ENCODE peak calls at places on chromosomes 6 and 20, in six cellular contexts. One of them, this sample, is unnamed.

GRCh38 chr6:161374971-161375873 is 101.4 kb upstream of the AGPAT4 start:
- DNase-seq in heart left ventricle: peak
- DNase-seq in hepatocyte: no peak
- DNase-seq in stimulated activated CD4-positive, alpha-beta T cell treated with anti-CD3 and anti-CD28 coated beads, Interleukin-15, amount 100 ng/mL, for 24 hours: no peak
- DNase-seq in NB4: peak
- DNase-seq in stomach: peak
- DNase-seq in this sample: peak

GRCh38 chr6:27183082-27183832 is 64.2 kb upstream of the PRSS16 start:
- DNase-seq in heart left ventricle: no peak
- DNase-seq in hepatocyte: no peak
- DNase-seq in stimulated activated CD4-positive, alpha-beta T cell treated with anti-CD3 and anti-CD28 coated beads, Interleukin-15, amount 100 ng/mL, for 24 hours: no peak
- DNase-seq in NB4: no peak
- DNase-seq in stomach: no peak
- DNase-seq in this sample: no peak

GRCh38 chr6:127404133-127404532 is 55.1 kb downstream of the KIAA0408 start:
- DNase-seq in heart left ventricle: no peak
- DNase-seq in hepatocyte: no peak
- DNase-seq in stimulated activated CD4-positive, alpha-beta T cell treated with anti-CD3 and anti-CD28 coated beads, Interleukin-15, amount 100 ng/mL, for 24 hours: no peak
- DNase-seq in NB4: no peak
- DNase-seq in stomach: no peak
- DNase-seq in this sample: no peak

GRCh38 chr6:25553502-25553901 is 98.5 kb upstream of the SCGN start:
- DNase-seq in heart left ventricle: no peak
- DNase-seq in hepatocyte: no peak
- DNase-seq in stimulated activated CD4-positive, alpha-beta T cell treated with anti-CD3 and anti-CD28 coated beads, Interleukin-15, amount 100 ng/mL, for 24 hours: no peak
- DNase-seq in NB4: no peak
- DNase-seq in stomach: no peak
- DNase-seq in this sample: no peak

GRCh38 chr6:145544031-145544430 is 191.3 kb downstream of the EPM2A start:
- DNase-seq in heart left ventricle: no peak
- DNase-seq in hepatocyte: peak
- DNase-seq in stimulated activated CD4-positive, alpha-beta T cell treated with anti-CD3 and anti-CD28 coated beads, Interleukin-15, amount 100 ng/mL, for 24 hours: no peak
- DNase-seq in NB4: no peak
- DNase-seq in stomach: no peak
- DNase-seq in this sample: peak

GRCh38 chr20:45467861-45468260 is 1.7 kb upstream of the WFDC2 start:
- DNase-seq in heart left ventricle: no peak
- DNase-seq in hepatocyte: no peak
- DNase-seq in stimulated activated CD4-positive, alpha-beta T cell treated with anti-CD3 and anti-CD28 coated beads, Interleukin-15, amount 100 ng/mL, for 24 hours: no peak
- DNase-seq in NB4: no peak
- DNase-seq in stomach: peak
- DNase-seq in this sample: no peak

GRCh38 chr6:79608334-79609224 is 22.6 kb upstream of the SH3BGRL2 start:
- DNase-seq in heart left ventricle: no peak
- DNase-seq in hepatocyte: peak
- DNase-seq in stimulated activated CD4-positive, alpha-beta T cell treated with anti-CD3 and anti-CD28 coated beads, Interleukin-15, amount 100 ng/mL, for 24 hours: no peak
- DNase-seq in NB4: no peak
- DNase-seq in stomach: peak
- DNase-seq in this sample: no peak

GRCh38 chr6:13417431-13417830 is 70.0 kb downstream of the GFOD1 start:
- DNase-seq in heart left ventricle: no peak
- DNase-seq in hepatocyte: no peak
- DNase-seq in stimulated activated CD4-positive, alpha-beta T cell treated with anti-CD3 and anti-CD28 coated beads, Interleukin-15, amount 100 ng/mL, for 24 hours: no peak
- DNase-seq in NB4: no peak
- DNase-seq in stomach: no peak
- DNase-seq in this sample: no peak

GRCh38 chr6:33812669-33813068 is 8.9 kb upstream of the MLN start:
- DNase-seq in heart left ventricle: peak
- DNase-seq in hepatocyte: peak
- DNase-seq in stimulated activated CD4-positive, alpha-beta T cell treated with anti-CD3 and anti-CD28 coated beads, Interleukin-15, amount 100 ng/mL, for 24 hours: peak
- DNase-seq in NB4: peak
- DNase-seq in stomach: peak
- DNase-seq in this sample: no peak

GRCh38 chr6:80440496-80441160 is 334.2 kb downstream of the BCKDHB start:
- DNase-seq in heart left ventricle: no peak
- DNase-seq in hepatocyte: no peak
- DNase-seq in stimulated activated CD4-positive, alpha-beta T cell treated with anti-CD3 and anti-CD28 coated beads, Interleukin-15, amount 100 ng/mL, for 24 hours: no peak
- DNase-seq in NB4: no peak
- DNase-seq in stomach: no peak
- DNase-seq in this sample: no peak

GRCh38 chr20:40251284-40251932 is 437.6 kb downstream of the MAFB start:
- DNase-seq in heart left ventricle: no peak
- DNase-seq in hepatocyte: peak
- DNase-seq in stimulated activated CD4-positive, alpha-beta T cell treated with anti-CD3 and anti-CD28 coated beads, Interleukin-15, amount 100 ng/mL, for 24 hours: peak
- DNase-seq in NB4: peak
- DNase-seq in stomach: no peak
- DNase-seq in this sample: no peak

GRCh38 chr6:16624631-16625299 is 136.5 kb downstream of the ATXN1 start:
- DNase-seq in heart left ventricle: no peak
- DNase-seq in hepatocyte: no peak
- DNase-seq in stimulated activated CD4-positive, alpha-beta T cell treated with anti-CD3 and anti-CD28 coated beads, Interleukin-15, amount 100 ng/mL, for 24 hours: no peak
- DNase-seq in NB4: peak
- DNase-seq in stomach: no peak
- DNase-seq in this sample: no peak

GRCh38 chr6:14804444-14805210 is 441.2 kb upstream of the JARID2 start:
- DNase-seq in heart left ventricle: peak
- DNase-seq in hepatocyte: peak
- DNase-seq in stimulated activated CD4-positive, alpha-beta T cell treated with anti-CD3 and anti-CD28 coated beads, Interleukin-15, amount 100 ng/mL, for 24 hours: no peak
- DNase-seq in NB4: no peak
- DNase-seq in stomach: peak
- DNase-seq in this sample: peak

GRCh38 chr6:170031096-170031471 is 259.8 kb downstream of the DLL1 start:
- DNase-seq in heart left ventricle: peak
- DNase-seq in hepatocyte: peak
- DNase-seq in stimulated activated CD4-positive, alpha-beta T cell treated with anti-CD3 and anti-CD28 coated beads, Interleukin-15, amount 100 ng/mL, for 24 hours: no peak
- DNase-seq in NB4: no peak
- DNase-seq in stomach: peak
- DNase-seq in this sample: no peak

GRCh38 chr20:25345721-25346120 is 44.9 kb downstream of the ABHD12 start:
- DNase-seq in heart left ventricle: no peak
- DNase-seq in hepatocyte: no peak
- DNase-seq in stimulated activated CD4-positive, alpha-beta T cell treated with anti-CD3 and anti-CD28 coated beads, Interleukin-15, amount 100 ng/mL, for 24 hours: no peak
- DNase-seq in NB4: no peak
- DNase-seq in stomach: no peak
- DNase-seq in this sample: no peak

GRCh38 chr6:12968290-12968689 is 251.7 kb downstream of the PHACTR1 start:
- DNase-seq in heart left ventricle: no peak
- DNase-seq in hepatocyte: no peak
- DNase-seq in stimulated activated CD4-positive, alpha-beta T cell treated with anti-CD3 and anti-CD28 coated beads, Interleukin-15, amount 100 ng/mL, for 24 hours: no peak
- DNase-seq in NB4: peak
- DNase-seq in stomach: no peak
- DNase-seq in this sample: no peak

GRCh38 chr6:18444176-18444575 is 57.0 kb downstream of the RNF144B start:
- DNase-seq in heart left ventricle: no peak
- DNase-seq in hepatocyte: no peak
- DNase-seq in stimulated activated CD4-positive, alpha-beta T cell treated with anti-CD3 and anti-CD28 coated beads, Interleukin-15, amount 100 ng/mL, for 24 hours: no peak
- DNase-seq in NB4: no peak
- DNase-seq in stomach: no peak
- DNase-seq in this sample: no peak

GRCh38 chr6:25022140-25022553 is 86.4 kb upstream of the RIPOR2 start:
- DNase-seq in heart left ventricle: no peak
- DNase-seq in hepatocyte: no peak
- DNase-seq in stimulated activated CD4-positive, alpha-beta T cell treated with anti-CD3 and anti-CD28 coated beads, Interleukin-15, amount 100 ng/mL, for 24 hours: no peak
- DNase-seq in NB4: peak
- DNase-seq in stomach: no peak
- DNase-seq in this sample: no peak

GRCh38 chr6:137764464-137764863 is 102.6 kb upstream of the TNFAIP3 start:
- DNase-seq in heart left ventricle: no peak
- DNase-seq in hepatocyte: no peak
- DNase-seq in stimulated activated CD4-positive, alpha-beta T cell treated with anti-CD3 and anti-CD28 coated beads, Interleukin-15, amount 100 ng/mL, for 24 hours: no peak
- DNase-seq in NB4: no peak
- DNase-seq in stomach: no peak
- DNase-seq in this sample: no peak

GRCh38 chr6:35084041-35084491 is 57.1 kb downstream of the TCP11 start:
- DNase-seq in heart left ventricle: peak
- DNase-seq in hepatocyte: no peak
- DNase-seq in stimulated activated CD4-positive, alpha-beta T cell treated with anti-CD3 and anti-CD28 coated beads, Interleukin-15, amount 100 ng/mL, for 24 hours: no peak
- DNase-seq in NB4: no peak
- DNase-seq in stomach: no peak
- DNase-seq in this sample: no peak

GRCh38 chr6:168440520-168441433 is at the start of gene SMOC2:
- DNase-seq in heart left ventricle: peak
- DNase-seq in hepatocyte: peak
- DNase-seq in stimulated activated CD4-positive, alpha-beta T cell treated with anti-CD3 and anti-CD28 coated beads, Interleukin-15, amount 100 ng/mL, for 24 hours: no peak
- DNase-seq in NB4: no peak
- DNase-seq in stomach: no peak
- DNase-seq in this sample: peak

GRCh38 chr6:169556758-169557505 is 144.9 kb downstream of the WDR27 start:
- DNase-seq in heart left ventricle: no peak
- DNase-seq in hepatocyte: no peak
- DNase-seq in stimulated activated CD4-positive, alpha-beta T cell treated with anti-CD3 and anti-CD28 coated beads, Interleukin-15, amount 100 ng/mL, for 24 hours: peak
- DNase-seq in NB4: no peak
- DNase-seq in stomach: no peak
- DNase-seq in this sample: no peak

GRCh38 chr20:45279992-45280391 is 25.6 kb upstream of the SLPI start:
- DNase-seq in heart left ventricle: no peak
- DNase-seq in hepatocyte: no peak
- DNase-seq in stimulated activated CD4-positive, alpha-beta T cell treated with anti-CD3 and anti-CD28 coated beads, Interleukin-15, amount 100 ng/mL, for 24 hours: no peak
- DNase-seq in NB4: no peak
- DNase-seq in stomach: no peak
- DNase-seq in this sample: no peak

GRCh38 chr6:156197513-156197912 is 579.7 kb upstream of the ARID1B start:
- DNase-seq in heart left ventricle: no peak
- DNase-seq in hepatocyte: no peak
- DNase-seq in stimulated activated CD4-positive, alpha-beta T cell treated with anti-CD3 and anti-CD28 coated beads, Interleukin-15, amount 100 ng/mL, for 24 hours: no peak
- DNase-seq in NB4: no peak
- DNase-seq in stomach: no peak
- DNase-seq in this sample: no peak

GRCh38 chr6:170345662-170346061 is 39.1 kb downstream of the FAM120B start:
- DNase-seq in heart left ventricle: no peak
- DNase-seq in hepatocyte: no peak
- DNase-seq in stimulated activated CD4-positive, alpha-beta T cell treated with anti-CD3 and anti-CD28 coated beads, Interleukin-15, amount 100 ng/mL, for 24 hours: no peak
- DNase-seq in NB4: no peak
- DNase-seq in stomach: no peak
- DNase-seq in this sample: no peak

GRCh38 chr6:148716811-148717210 is 30.0 kb upstream of the UST start:
- DNase-seq in heart left ventricle: no peak
- DNase-seq in hepatocyte: no peak
- DNase-seq in stimulated activated CD4-positive, alpha-beta T cell treated with anti-CD3 and anti-CD28 coated beads, Interleukin-15, amount 100 ng/mL, for 24 hours: no peak
- DNase-seq in NB4: no peak
- DNase-seq in stomach: no peak
- DNase-seq in this sample: no peak

GRCh38 chr6:35140991-35141720 is at the start of gene TCP11:
- DNase-seq in heart left ventricle: peak
- DNase-seq in hepatocyte: no peak
- DNase-seq in stimulated activated CD4-positive, alpha-beta T cell treated with anti-CD3 and anti-CD28 coated beads, Interleukin-15, amount 100 ng/mL, for 24 hours: peak
- DNase-seq in NB4: peak
- DNase-seq in stomach: peak
- DNase-seq in this sample: peak

GRCh38 chr6:108795814-108796213 is 52.4 kb upstream of the ARMC2 start:
- DNase-seq in heart left ventricle: no peak
- DNase-seq in hepatocyte: no peak
- DNase-seq in stimulated activated CD4-positive, alpha-beta T cell treated with anti-CD3 and anti-CD28 coated beads, Interleukin-15, amount 100 ng/mL, for 24 hours: no peak
- DNase-seq in NB4: no peak
- DNase-seq in stomach: no peak
- DNase-seq in this sample: no peak

GRCh38 chr20:45174434-45175364 is at the start of gene PI3:
- DNase-seq in heart left ventricle: no peak
- DNase-seq in hepatocyte: peak
- DNase-seq in stimulated activated CD4-positive, alpha-beta T cell treated with anti-CD3 and anti-CD28 coated beads, Interleukin-15, amount 100 ng/mL, for 24 hours: no peak
- DNase-seq in NB4: no peak
- DNase-seq in stomach: peak
- DNase-seq in this sample: peak

GRCh38 chr6:12911387-12911960 is 194.9 kb downstream of the PHACTR1 start:
- DNase-seq in heart left ventricle: no peak
- DNase-seq in hepatocyte: peak
- DNase-seq in stimulated activated CD4-positive, alpha-beta T cell treated with anti-CD3 and anti-CD28 coated beads, Interleukin-15, amount 100 ng/mL, for 24 hours: no peak
- DNase-seq in NB4: peak
- DNase-seq in stomach: no peak
- DNase-seq in this sample: no peak

GRCh38 chr6:84052204-84052882 is 18.8 kb downstream of the MRAP2 start:
- DNase-seq in heart left ventricle: peak
- DNase-seq in hepatocyte: peak
- DNase-seq in stimulated activated CD4-positive, alpha-beta T cell treated with anti-CD3 and anti-CD28 coated beads, Interleukin-15, amount 100 ng/mL, for 24 hours: no peak
- DNase-seq in NB4: peak
- DNase-seq in stomach: no peak
- DNase-seq in this sample: peak

GRCh38 chr6:18477301-18477941 is 90.3 kb downstream of the RNF144B start:
- DNase-seq in heart left ventricle: no peak
- DNase-seq in hepatocyte: peak
- DNase-seq in stimulated activated CD4-positive, alpha-beta T cell treated with anti-CD3 and anti-CD28 coated beads, Interleukin-15, amount 100 ng/mL, for 24 hours: no peak
- DNase-seq in NB4: peak
- DNase-seq in stomach: no peak
- DNase-seq in this sample: no peak

GRCh38 chr6:52914516-52914915 is 5.0 kb upstream of the GSTA3 start:
- DNase-seq in heart left ventricle: no peak
- DNase-seq in hepatocyte: no peak
- DNase-seq in stimulated activated CD4-positive, alpha-beta T cell treated with anti-CD3 and anti-CD28 coated beads, Interleukin-15, amount 100 ng/mL, for 24 hours: no peak
- DNase-seq in NB4: no peak
- DNase-seq in stomach: no peak
- DNase-seq in this sample: no peak

GRCh38 chr6:53095716-53096115 is 30.5 kb downstream of the FBXO9 start:
- DNase-seq in heart left ventricle: no peak
- DNase-seq in hepatocyte: no peak
- DNase-seq in stimulated activated CD4-positive, alpha-beta T cell treated with anti-CD3 and anti-CD28 coated beads, Interleukin-15, amount 100 ng/mL, for 24 hours: no peak
- DNase-seq in NB4: no peak
- DNase-seq in stomach: no peak
- DNase-seq in this sample: no peak